ENCODE peak calls at places on chromosomes 11 and 22, in five cellular contexts. Q is astrocyte, N is endothelial cell of umbilical vein, Y is PC-3, F is mammary epithelial cell. U is an unnamed sample.

GRCh38 chr11:63888170-63889086 is 28.5 kb downstream of the RCOR2 start:
- DNase-seq in Q (peak), N (peak), Y (peak), F (peak), U (peak)

GRCh38 chr22:27719535-27720227 is 81.9 kb downstream of the MN1 start:
- DNase-seq in Q (no peak), N (no peak), Y (no peak), F (peak), U (peak)

GRCh38 chr22:50422961-50423815 is 51.6 kb downstream of the SBF1 start:
- DNase-seq in Q (no peak), N (no peak), Y (no peak), F (no peak), U (no peak)

GRCh38 chr22:19963863-19964642 is 22.4 kb upstream of the TXNRD2 start:
- DNase-seq in Q (no peak), N (no peak), Y (no peak), F (no peak), U (no peak)

GRCh38 chr11:74366576-74366975 is 31.7 kb downstream of the PGM2L1 start:
- DNase-seq in Q (peak), N (peak), Y (no peak), F (no peak), U (peak)

GRCh38 chr11:124602751-124603150 is 8.5 kb upstream of the PANX3 start:
- DNase-seq in Q (no peak), N (no peak), Y (peak), F (no peak), U (peak)

GRCh38 chr11:66183581-66184048 is 84.8 kb upstream of the RAB1B start:
- DNase-seq in Q (no peak), N (no peak), Y (peak), F (no peak), U (peak)

GRCh38 chr11:70080763-70081162 is 2.6 kb downstream of the ANO1 start:
- DNase-seq in Q (peak), N (no peak), Y (peak), F (peak), U (peak)

GRCh38 chr11:116807601-116808261 is 15.4 kb downstream of the APOA4 start:
- DNase-seq in Q (no peak), N (no peak), Y (no peak), F (no peak), U (no peak)

GRCh38 chr11:125410091-125410490 is 86.0 kb downstream of the FEZ1 start:
- DNase-seq in Q (no peak), N (no peak), Y (no peak), F (peak), U (peak)

GRCh38 chr11:86459002-86459385 is 84.3 kb downstream of the CCDC81 start:
- DNase-seq in Q (peak), N (peak), Y (peak), F (no peak), U (peak)

GRCh38 chr22:49325531-49326395 is 501.9 kb downstream of the BRD1 start:
- DNase-seq in Q (no peak), N (no peak), Y (no peak), F (no peak), U (no peak)

GRCh38 chr22:36055376-36056310 is 27.0 kb upstream of the RBFOX2 start:
- DNase-seq in Q (no peak), N (no peak), Y (no peak), F (no peak), U (no peak)

GRCh38 chr22:23113067-23113846 is 28.5 kb downstream of the RSPH14 start:
- DNase-seq in Q (no peak), N (no peak), Y (no peak), F (no peak), U (no peak)

GRCh38 chr11:111905391-111905790 is 6.2 kb downstream of the CRYAB start:
- DNase-seq in Q (no peak), N (no peak), Y (no peak), F (no peak), U (no peak)

GRCh38 chr11:69521461-69521860 is 40.0 kb downstream of the LINC01488 start:
- DNase-seq in Q (no peak), N (no peak), Y (no peak), F (no peak), U (no peak)

GRCh38 chr22:34645375-34645774 is 420.6 kb upstream of the ISX start:
- DNase-seq in Q (no peak), N (no peak), Y (no peak), F (no peak), U (no peak)

GRCh38 chr11:130411223-130411622 is 17.2 kb downstream of the ADAMTS8 start:
- DNase-seq in Q (no peak), N (no peak), Y (no peak), F (no peak), U (no peak)

GRCh38 chr11:100855466-100856067 is 168.5 kb downstream of the ARHGAP42 start:
- DNase-seq in Q (peak), N (peak), Y (peak), F (peak), U (peak)

GRCh38 chr22:48452766-48453165 is 1374.9 kb downstream of the BRD1 start:
- DNase-seq in Q (no peak), N (no peak), Y (no peak), F (no peak), U (no peak)

GRCh38 chr11:130832571-130833432 is 83.5 kb downstream of the SNX19 start:
- DNase-seq in Q (peak), N (no peak), Y (no peak), F (no peak), U (peak)

GRCh38 chr11:33713162-33713913 is 12.7 kb upstream of the C11orf91 start:
- DNase-seq in Q (no peak), N (no peak), Y (no peak), F (no peak), U (no peak)

GRCh38 chr11:19992998-19993397 is 167.3 kb downstream of the DBX1 start:
- DNase-seq in Q (no peak), N (no peak), Y (no peak), F (no peak), U (no peak)

DNA sequence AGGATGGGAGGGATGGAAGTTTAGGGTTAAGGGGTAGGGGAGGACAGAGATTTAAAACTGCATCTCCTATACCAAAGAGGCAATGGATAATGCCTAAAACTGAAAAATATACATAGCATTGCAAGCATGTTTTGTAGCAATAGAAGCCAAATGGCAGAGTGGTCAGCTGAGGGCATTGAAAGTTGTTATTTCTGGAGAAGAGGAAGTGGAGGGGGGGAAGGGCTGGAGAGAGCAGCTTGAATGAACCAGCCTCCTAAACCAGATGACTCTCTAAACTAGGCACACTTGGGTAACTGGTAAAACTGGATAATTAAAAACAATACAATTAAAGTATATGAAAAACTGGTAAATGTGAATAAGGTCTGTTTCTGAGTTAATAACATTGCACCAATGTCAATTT is 70.3 kb upstream of the TP53I11 start:
- DNase-seq in Q (no peak), N (peak), Y (no peak), F (no peak), U (no peak)
- H2AFZ ChIP-seq in Q (no peak), N (no peak), Y (no peak), F (no peak), U (no peak)

DNA sequence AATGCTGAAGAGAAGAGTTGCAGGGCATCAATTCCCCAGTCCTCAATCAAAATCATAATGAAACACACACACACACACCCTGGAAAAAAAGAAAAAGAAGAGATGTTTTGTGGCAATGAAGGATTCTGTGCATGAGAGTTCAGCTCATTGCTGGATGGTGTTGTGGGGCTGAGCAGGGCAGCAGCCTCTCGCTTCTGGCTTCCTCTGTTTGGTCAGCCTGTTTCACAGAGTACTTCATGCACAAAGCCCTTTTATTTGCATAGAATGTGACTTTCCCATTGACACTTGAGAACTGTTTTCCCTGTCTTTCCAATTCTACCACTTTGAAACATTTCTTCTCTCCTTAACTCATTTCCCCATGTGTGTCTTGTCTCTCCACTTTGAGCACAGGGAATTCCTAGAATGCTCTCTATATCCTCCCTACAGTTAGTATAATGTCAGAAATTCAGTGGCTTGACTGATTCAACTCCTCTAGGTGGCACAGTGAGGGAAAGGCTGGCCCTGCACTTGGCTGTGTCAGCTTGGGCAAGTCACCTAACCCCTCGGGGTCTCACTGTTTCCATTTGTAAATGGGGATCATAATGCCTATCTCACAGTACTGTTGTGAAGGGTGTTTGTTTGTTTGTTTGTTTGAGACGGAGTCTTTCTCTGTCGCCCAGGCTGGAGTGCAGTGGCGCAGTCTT is 25.4 kb upstream of the BSX start:
- DNase-seq in Q (no peak), N (no peak), Y (no peak), F (no peak), U (peak)
- H2AFZ ChIP-seq in Q (no peak), N (no peak), Y (no peak), F (no peak), U (no peak)

DNA sequence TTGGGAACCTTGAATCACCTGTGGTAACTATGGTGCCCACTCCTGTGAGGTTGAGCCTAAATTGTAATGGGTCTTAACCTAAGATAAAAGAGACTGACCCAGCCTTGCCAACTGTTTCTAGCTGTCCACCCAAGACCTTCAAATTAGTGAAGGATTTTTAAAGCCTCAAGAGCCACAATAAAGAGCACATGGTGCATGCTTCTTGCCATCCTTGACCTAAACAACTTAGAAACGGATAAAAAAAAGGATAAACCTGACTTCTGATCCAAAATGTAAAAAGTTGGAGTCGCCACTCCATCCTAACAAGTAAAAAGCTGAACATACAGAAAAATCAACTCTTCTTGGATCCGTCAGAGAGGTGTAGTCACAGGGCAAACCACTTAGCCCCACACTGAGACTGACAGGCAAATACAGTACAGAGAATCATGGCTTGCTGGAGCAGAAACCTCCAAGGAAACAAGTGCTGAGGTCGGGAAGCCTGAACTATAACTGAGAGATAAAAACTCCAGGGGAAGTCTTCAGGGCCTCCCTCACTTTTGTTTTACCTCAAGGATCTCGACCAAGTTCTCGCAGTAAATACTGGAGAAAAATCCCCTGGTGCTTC is 16.4 kb downstream of the ENTHD1 start:
- DNase-seq in Q (no peak), N (no peak), Y (no peak), F (no peak), U (no peak)
- H2AFZ ChIP-seq in Q (no peak), N (no peak), Y (no peak), F (no peak), U (no peak)

GRCh38 chr11:41392591-41392990 is 66.9 kb downstream of the LRRC4C start:
- DNase-seq in Q (peak), N (no peak), Y (no peak), F (no peak), U (no peak)
- H2AFZ ChIP-seq in Q (no peak), N (no peak), Y (no peak), F (no peak), U (no peak)

DNA sequence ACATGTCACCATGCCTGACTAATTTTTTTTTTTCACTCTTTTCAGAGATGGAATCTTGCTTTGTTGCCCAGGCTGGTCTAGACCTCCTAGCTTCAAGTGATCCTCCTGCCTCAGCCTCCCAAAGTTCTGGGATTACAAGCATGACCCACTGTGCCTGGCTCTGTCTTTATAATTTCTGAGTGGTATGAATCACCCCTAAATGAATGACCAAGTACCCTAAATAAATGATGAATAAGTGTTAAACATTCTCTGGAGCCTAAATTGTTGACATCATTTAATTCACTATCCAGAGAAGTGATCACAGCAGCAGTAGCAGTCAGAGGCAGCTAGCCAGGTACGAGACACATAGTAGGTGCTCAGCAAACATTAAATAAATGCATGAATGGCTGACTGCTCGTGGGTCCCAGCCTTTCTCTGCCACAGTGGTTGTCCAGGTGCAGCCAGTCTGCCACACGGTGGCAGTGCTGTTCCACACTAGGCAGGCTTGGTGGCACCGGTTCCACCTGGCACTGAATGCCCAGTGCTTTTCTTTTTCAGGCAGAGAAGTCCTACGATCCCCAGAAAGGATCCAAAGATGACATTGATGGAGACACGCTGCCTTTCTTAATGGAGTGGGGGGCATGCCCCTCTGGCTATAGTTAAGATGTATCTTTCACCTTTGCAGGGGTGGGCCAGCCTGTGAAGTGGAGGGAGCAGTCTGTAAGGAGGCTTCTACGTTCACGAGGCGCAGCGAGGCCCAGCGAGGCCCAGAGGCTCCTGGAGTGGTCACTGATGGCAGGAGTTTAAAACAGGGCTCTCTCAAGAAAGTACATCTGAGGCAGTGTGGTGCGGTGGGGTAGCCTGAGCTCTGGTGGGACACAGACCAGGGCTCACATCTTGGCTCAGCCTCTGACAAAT is 8.7 kb upstream of the TTC12 start:
- DNase-seq in Q (peak), N (peak), Y (peak), F (peak), U (peak)
- H2AFZ ChIP-seq in Q (no peak), N (no peak), Y (no peak), F (no peak), U (no peak)

GRCh38 chr22:46537221-46537945 is at the start of gene CELSR1:
- DNase-seq in Q (peak), N (no peak), Y (peak), F (peak), U (peak)
- H2AFZ ChIP-seq in Q (peak), N (peak), Y (peak), F (peak), U (peak)

DNA sequence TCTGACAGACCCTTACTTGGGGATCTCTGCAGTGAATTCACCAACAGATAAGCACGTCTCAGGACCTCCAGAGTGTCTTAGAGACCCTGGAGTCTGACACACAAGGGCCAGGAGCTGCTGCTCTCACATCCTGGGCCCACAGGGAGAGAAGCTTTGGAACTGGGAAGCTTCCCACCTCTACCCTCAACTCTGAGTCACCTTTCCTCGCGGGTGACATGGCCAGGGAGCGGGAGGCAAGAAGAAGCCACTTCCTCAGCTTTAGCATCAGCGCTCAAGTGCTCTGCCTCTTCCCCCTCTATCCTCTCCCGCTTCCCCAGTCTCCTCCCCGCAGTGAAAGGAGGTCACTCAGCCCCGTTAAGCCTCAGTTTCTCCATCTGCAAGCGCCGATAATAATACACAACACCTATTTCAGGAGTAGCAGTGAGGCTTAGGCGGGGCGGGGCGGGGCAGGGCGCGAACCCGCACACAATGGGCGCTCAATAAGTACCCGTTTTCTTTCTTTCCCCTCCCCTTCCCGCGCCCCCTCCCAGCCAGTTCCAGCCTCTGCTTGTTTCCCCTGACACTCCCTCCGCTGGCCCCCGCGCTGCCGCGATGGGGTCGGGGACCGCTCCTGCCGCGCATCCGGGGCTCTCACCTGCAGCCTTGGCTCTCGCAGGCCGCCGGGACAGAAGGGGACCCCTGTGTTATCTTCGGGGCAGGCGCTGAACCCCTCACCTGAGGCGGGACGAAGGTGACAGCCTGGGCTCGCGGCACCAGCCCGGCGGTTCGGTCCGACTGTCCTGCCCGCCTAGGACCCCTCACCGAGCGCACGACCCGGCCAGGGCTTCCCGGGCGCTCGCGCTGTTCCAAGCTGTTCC is 937 bp downstream of the GDPD5 start:
- DNase-seq in Q (no peak), N (peak), Y (peak), F (no peak), U (peak)
- H2AFZ ChIP-seq in Q (peak), N (peak), Y (peak), F (peak), U (peak)

GRCh38 chr11:26777276-26777939 is 55.5 kb upstream of the SLC5A12 start:
- DNase-seq in Q (no peak), N (no peak), Y (no peak), F (no peak), U (no peak)
- H2AFZ ChIP-seq in Q (peak), N (no peak), Y (no peak), F (peak), U (peak)

GRCh38 chr11:11192541-11192940 is 160.5 kb downstream of the CSNK2A3 start:
- DNase-seq in Q (no peak), N (no peak), Y (no peak), F (no peak), U (no peak)
- H2AFZ ChIP-seq in Q (no peak), N (no peak), Y (no peak), F (no peak), U (no peak)

GRCh38 chr11:10824888-10825287 is 16.2 kb upstream of the EIF4G2 start:
- DNase-seq in Q (no peak), N (no peak), Y (no peak), F (no peak), U (no peak)
- H2AFZ ChIP-seq in Q (no peak), N (no peak), Y (no peak), F (no peak), U (no peak)